ENCODE peak calls at places on chromosome 11, in eight cellular contexts. B is glutamatergic neuron; P is kidney; S is CD4-positive, alpha-beta T cell; U is IMR-90; Q is breast epithelium; L is AG04449; C is endothelial cell. R is an unnamed sample.

GRCh38 chr11:9738126-9738525 is 74.2 kb downstream of the SWAP70 start:
- DNase-seq in P (no peak), S (no peak), Q (no peak), U (no peak), C (no peak), B (no peak), L (no peak), R (no peak)

GRCh38 chr11:106880121-106880520 is 138.2 kb downstream of the GUCY1A2 start:
- DNase-seq in L (no peak), U (no peak), C (no peak), P (no peak), Q (no peak), B (no peak), S (no peak), R (no peak)

GRCh38 chr11:111983187-111983986 is 41.8 kb upstream of the DLAT start:
- DNase-seq in Q (no peak), B (peak; percentile 25), L (no peak), P (peak; percentile 84), U (peak; percentile 72), C (peak; percentile 36), S (no peak), R (no peak)

GRCh38 chr11:123195182-123196059 is at the start of gene CLMP:
- DNase-seq in P (peak; percentile 89), L (no peak), C (peak; percentile 28), S (no peak), B (peak; percentile 62), Q (peak; percentile 66), U (peak; percentile 82), R (no peak)

GRCh38 chr11:126336646-126337045 is 18.8 kb upstream of the ST3GAL4 start:
- DNase-seq in L (no peak), B (no peak), S (no peak), C (peak; percentile 50), U (no peak), P (no peak), Q (no peak), R (no peak)

GRCh38 chr11:1756791-1757771 is 6.6 kb downstream of the CTSD start:
- DNase-seq in L (no peak), B (peak; percentile 24), P (peak; percentile 76), Q (no peak), U (no peak), S (no peak), C (no peak), R (no peak)

GRCh38 chr11:134949121-134949591 is 537.1 kb upstream of the B3GAT1 start:
- DNase-seq in P (no peak), Q (peak; percentile 75), L (peak; percentile 37), S (no peak), C (no peak), B (no peak), U (peak; percentile 77), R (peak; percentile 35)

GRCh38 chr11:112884012-112884767 is 77.0 kb upstream of the NCAM1 start:
- DNase-seq in L (no peak), U (no peak), C (no peak), B (no peak), S (no peak), Q (no peak), P (no peak), R (no peak)

GRCh38 chr11:57475191-57475590 is 14.9 kb downstream of the RTN4RL2 start:
- DNase-seq in C (no peak), S (no peak), U (peak; percentile 12), Q (no peak), P (no peak), B (no peak), L (no peak), R (no peak)

GRCh38 chr11:77113382-77114088 is 10.9 kb downstream of the OMP start:
- DNase-seq in L (no peak), P (no peak), S (no peak), U (peak; percentile 38), C (peak; percentile 51), B (peak; percentile 64), Q (no peak), R (no peak)

GRCh38 chr11:94549166-94549565 is 5.4 kb downstream of the FUT4 start:
- DNase-seq in P (no peak), S (no peak), U (no peak), C (no peak), L (no peak), B (no peak), Q (no peak), R (no peak)

GRCh38 chr11:118275184-118275583 is 11.1 kb upstream of the MPZL2 start:
- DNase-seq in L (no peak), C (no peak), U (no peak), B (no peak), Q (no peak), P (no peak), S (no peak), R (no peak)

GRCh38 chr11:92527467-92527866 is 302.8 kb downstream of the FAT3 start:
- DNase-seq in C (no peak), B (no peak), Q (no peak), L (no peak), S (no peak), P (no peak), U (no peak), R (no peak)

GRCh38 chr11:71461696-71462095 is 8.7 kb downstream of the NADSYN1 start:
- DNase-seq in Q (no peak), C (no peak), S (no peak), L (no peak), B (no peak), P (peak; percentile 46), U (no peak), R (no peak)

GRCh38 chr11:47185305-47186075 is 744 bp downstream of the PACSIN3 start:
- DNase-seq in C (peak; percentile 30), Q (peak; percentile 62), S (no peak), B (peak; percentile 42), L (no peak), P (peak; percentile 84), U (peak; percentile 37), R (no peak)

GRCh38 chr11:72422414-72422813 is 11.9 kb downstream of the CLPB start:
- DNase-seq in P (no peak), S (no peak), L (no peak), C (no peak), Q (no peak), B (no peak), U (no peak), R (no peak)

GRCh38 chr11:76419896-76420295 is 24.9 kb upstream of the EMSY start:
- DNase-seq in P (no peak), L (no peak), B (no peak), C (peak; percentile 22), Q (no peak), U (no peak), S (no peak), R (no peak)

GRCh38 chr11:78465169-78465942 is 47.7 kb upstream of the GAB2 start:
- DNase-seq in P (peak; percentile 53), C (no peak), Q (no peak), U (no peak), L (no peak), B (no peak), S (peak; percentile 3), R (no peak)

GRCh38 chr11:43947003-43947500 is 4.6 kb downstream of the C11orf96 start:
- DNase-seq in L (no peak), U (peak; percentile 47), S (no peak), P (peak; percentile 71), Q (no peak), B (no peak), C (no peak), R (no peak)
- TF ChIP-seq CTCF in L (peak; percentile 63), U (peak; percentile 48), S (no peak), P (no peak), Q (no peak), B (peak; percentile 8), C (no peak), R (peak; percentile 42)

GRCh38 chr11:50412832-50413231 is 380.2 kb downstream of the OR4C45 start:
- DNase-seq in S (no peak), L (no peak), Q (no peak), C (no peak), B (no peak), U (no peak), P (no peak), R (no peak)
- TF ChIP-seq CTCF in S (no peak), L (no peak), Q (no peak), C (no peak), B (no peak), U (no peak), P (no peak), R (no peak)

GRCh38 chr11:61113209-61113608 is 10.9 kb downstream of the CD5 start:
- DNase-seq in S (no peak), B (no peak), L (no peak), C (no peak), Q (no peak), U (no peak), P (no peak), R (no peak)
- TF ChIP-seq CTCF in S (no peak), B (no peak), L (no peak), C (no peak), Q (no peak), U (no peak), P (no peak), R (no peak)

DNA sequence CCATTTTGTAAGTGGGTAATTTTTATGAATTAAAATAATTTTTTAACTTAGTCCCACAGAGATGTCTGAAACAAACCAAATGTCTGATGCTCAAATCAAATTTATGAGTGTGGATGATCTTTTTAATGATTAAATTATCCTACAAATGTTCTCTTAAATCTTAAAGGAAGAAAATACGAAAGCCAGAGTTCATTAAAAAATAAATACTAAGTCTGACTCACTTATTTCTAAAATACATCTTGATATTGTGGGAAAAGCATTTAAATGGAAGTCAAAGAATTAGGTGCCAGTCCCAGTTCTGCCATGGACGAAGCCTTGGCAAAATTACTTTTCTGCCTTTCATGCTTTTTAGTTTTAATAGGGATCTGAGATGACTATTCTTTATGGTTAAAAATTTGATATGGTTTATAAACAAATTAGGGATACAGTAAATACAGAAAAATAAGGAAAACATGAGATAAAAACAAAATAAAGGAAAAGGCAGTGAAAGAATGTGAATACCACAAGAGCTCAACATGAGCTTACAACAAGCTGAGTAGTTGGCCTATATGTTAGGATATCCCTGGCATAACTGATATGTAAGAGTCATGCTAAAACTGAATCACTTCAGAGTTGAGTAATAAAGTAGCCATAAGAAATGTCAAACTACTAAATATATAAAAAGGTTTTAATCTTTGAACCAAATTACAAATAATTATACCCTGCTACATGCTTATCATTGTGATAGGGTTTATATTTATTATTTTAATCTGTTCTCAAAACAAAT is 9.2 kb downstream of the CCDC34 start:
- DNase-seq in C (no peak), S (no peak), P (no peak), B (no peak), Q (no peak), L (peak; percentile 54), U (peak; percentile 80), R (no peak)
- TF ChIP-seq CTCF in C (no peak), S (no peak), P (no peak), B (no peak), Q (no peak), L (no peak), U (no peak), R (no peak)

DNA sequence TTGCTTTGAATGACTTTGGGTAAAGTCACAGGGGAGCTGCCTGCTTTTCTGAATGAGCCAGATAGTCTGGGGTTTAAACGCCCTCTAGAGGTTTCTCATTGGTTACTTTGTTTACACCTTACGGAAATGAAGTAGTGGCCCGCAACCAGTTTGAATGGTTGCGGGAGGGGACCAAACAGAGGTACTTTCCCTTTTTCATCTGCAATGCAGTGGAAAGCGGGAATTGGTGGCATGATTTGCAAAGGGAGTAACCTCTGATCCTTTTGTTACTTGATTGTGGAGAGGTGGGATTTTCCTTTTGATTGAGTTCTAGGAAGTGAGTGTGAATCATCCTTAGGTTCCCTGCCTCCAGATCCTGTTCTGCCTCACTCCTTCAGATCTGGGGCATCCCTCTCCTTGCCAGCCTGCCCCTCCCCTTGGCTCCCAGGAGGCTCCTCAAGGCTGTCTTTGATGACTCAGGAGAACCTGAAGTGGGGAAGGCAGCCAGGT is 15.9 kb upstream of the GLYATL1 start:
- DNase-seq in B (no peak), L (no peak), S (no peak), P (no peak), U (peak; percentile 46), C (no peak), Q (no peak), R (no peak)
- TF ChIP-seq CTCF in B (no peak), L (peak; percentile 37), S (peak; percentile 43), P (peak; percentile 27), U (peak; percentile 37), C (no peak), Q (no peak), R (peak; percentile 35)